ENCODE peak calls at places on chromosomes 5 and 9, in nine cellular contexts. O, E, V, R, A, P, M, Q and L are unnamed samples.

GRCh38 chr5:142192799-142193428 is 84.3 kb downstream of the NDFIP1 start:
- DNase-seq in O (no peak), E (no peak), V (no peak), R (no peak), A (no peak), P (no peak), M (no peak), Q (no peak), L (no peak)

GRCh38 chr9:87711857-87712800 is 13.8 kb upstream of the CTSL start:
- DNase-seq in O (no peak), E (no peak), V (peak; percentile 81), R (no peak), A (no peak), P (peak; percentile 97), M (no peak), Q (no peak), L (no peak)

GRCh38 chr9:111798786-111799185 is 4.0 kb upstream of the SHOC1 start:
- DNase-seq in O (no peak), E (no peak), V (peak; percentile 85), R (no peak), A (no peak), P (peak; percentile 82), M (no peak), Q (no peak), L (no peak)

GRCh38 chr9:37683531-37684371 is 33.0 kb downstream of the FRMPD1 start:
- DNase-seq in O (no peak), E (no peak), V (no peak), R (no peak), A (no peak), P (no peak), M (no peak), Q (no peak), L (no peak)

GRCh38 chr9:127122176-127123151 is at the start of gene ANGPTL2:
- DNase-seq in O (no peak), E (peak; percentile 72), V (peak; percentile 95), R (no peak), A (peak; percentile 47), P (peak; percentile 95), M (no peak), Q (peak; percentile 96), L (no peak)

GRCh38 chr9:93654351-93654961 is 78.1 kb downstream of the PHF2 start:
- DNase-seq in O (no peak), E (no peak), V (no peak), R (no peak), A (no peak), P (no peak), M (no peak), Q (peak; percentile 46), L (no peak)

GRCh38 chr5:151570512-151571269 is 20.4 kb downstream of the FAT2 start:
- DNase-seq in O (no peak), E (no peak), V (no peak), R (no peak), A (no peak), P (no peak), M (no peak), Q (no peak), L (no peak)

GRCh38 chr5:54838843-54839242 is 146.6 kb downstream of the ESM1 start:
- DNase-seq in O (no peak), E (no peak), V (no peak), R (no peak), A (no peak), P (no peak), M (no peak), Q (no peak), L (no peak)

GRCh38 chr9:135045264-135046155 is 42.0 kb upstream of the OLFM1 start:
- DNase-seq in O (no peak), E (no peak), V (no peak), R (no peak), A (no peak), P (no peak), M (no peak), Q (no peak), L (no peak)

GRCh38 chr9:31034311-31034710 is 1350.1 kb upstream of the ACO1 start:
- DNase-seq in O (no peak), E (no peak), V (no peak), R (no peak), A (peak; percentile 90), P (no peak), M (no peak), Q (no peak), L (no peak)

GRCh38 chr5:134549714-134550113 is 24.2 kb downstream of the JADE2 start:
- DNase-seq in O (no peak), E (no peak), V (peak; percentile 84), R (no peak), A (no peak), P (peak; percentile 92), M (no peak), Q (no peak), L (no peak)

GRCh38 chr9:124810513-124811355 is 33.8 kb downstream of the OLFML2A start:
- DNase-seq in O (no peak), E (no peak), V (peak; percentile 90), R (no peak), A (no peak), P (peak; percentile 85), M (no peak), Q (no peak), L (no peak)

GRCh38 chr5:155943516-155944407 is 383.2 kb upstream of the SGCD start:
- DNase-seq in O (peak; percentile 19), E (peak; percentile 39), V (peak; percentile 70), R (peak; percentile 5), A (peak; percentile 47), P (peak; percentile 81), M (no peak), Q (peak; percentile 73), L (peak; percentile 3)

GRCh38 chr9:76751011-76751410 is 13.2 kb upstream of the PCA3 start:
- DNase-seq in O (no peak), E (no peak), V (no peak), R (no peak), A (no peak), P (no peak), M (no peak), Q (no peak), L (no peak)

GRCh38 chr5:643811-644271 is 31.7 kb downstream of the CEP72 start:
- DNase-seq in O (no peak), E (no peak), V (no peak), R (no peak), A (no peak), P (no peak), M (no peak), Q (peak; percentile 38), L (no peak)

GRCh38 chr9:37201581-37201980 is 81.2 kb downstream of the ZCCHC7 start:
- DNase-seq in O (no peak), E (no peak), V (no peak), R (no peak), A (no peak), P (no peak), M (no peak), Q (no peak), L (no peak)

GRCh38 chr5:2138896-2139295 is 256.2 kb upstream of the IRX4 start:
- DNase-seq in O (no peak), E (no peak), V (no peak), R (no peak), A (no peak), P (no peak), M (no peak), Q (no peak), L (no peak)

GRCh38 chr5:3362606-3362910 is 233.1 kb upstream of the IRX1 start:
- DNase-seq in O (no peak), E (no peak), V (no peak), R (no peak), A (no peak), P (no peak), M (no peak), Q (no peak), L (no peak)

GRCh38 chr9:91138760-91139159 is 223.0 kb downstream of the AUH start:
- DNase-seq in O (no peak), E (no peak), V (peak; percentile 93), R (no peak), A (no peak), P (peak; percentile 87), M (no peak), Q (no peak), L (no peak)

GRCh38 chr5:65769539-65769938 is 47.5 kb downstream of the NLN start:
- DNase-seq in O (no peak), E (no peak), V (peak; percentile 95), R (no peak), A (peak; percentile 2), P (peak; percentile 92), M (no peak), Q (no peak), L (no peak)

GRCh38 chr9:137297966-137298365 is 4.1 kb downstream of the NRARP start:
- DNase-seq in O (no peak), E (no peak), V (no peak), R (no peak), A (no peak), P (no peak), M (no peak), Q (no peak), L (no peak)

GRCh38 chr5:158669275-158669674 is 430.4 kb downstream of the EBF1 start:
- DNase-seq in O (no peak), E (no peak), V (no peak), R (no peak), A (no peak), P (no peak), M (no peak), Q (no peak), L (no peak)

GRCh38 chr9:6910032-6910431 is 152.3 kb downstream of the KDM4C start:
- DNase-seq in O (no peak), E (no peak), V (peak; percentile 34), R (no peak), A (no peak), P (peak; percentile 51), M (no peak), Q (no peak), L (no peak)

GRCh38 chr5:102933721-102934459 is 178.8 kb downstream of the PAM start:
- DNase-seq in O (no peak), E (no peak), V (no peak), R (no peak), A (no peak), P (no peak), M (no peak), Q (no peak), L (no peak)

GRCh38 chr9:126514037-126514821 is 99.5 kb upstream of the LMX1B start:
- DNase-seq in O (peak; percentile 42), E (peak; percentile 85), V (peak; percentile 15), R (peak; percentile 60), A (peak; percentile 51), P (peak; percentile 74), M (peak; percentile 48), Q (peak; percentile 77), L (peak; percentile 63)

GRCh38 chr9:11874414-11874813 is 818.8 kb upstream of the TYRP1 start:
- DNase-seq in O (no peak), E (no peak), V (no peak), R (no peak), A (no peak), P (no peak), M (no peak), Q (no peak), L (no peak)

GRCh38 chr9:23824241-23825142 is 1.5 kb downstream of the ELAVL2 start:
- DNase-seq in O (no peak), E (peak; percentile 42), V (no peak), R (no peak), A (no peak), P (peak; percentile 28), M (no peak), Q (peak; percentile 39), L (no peak)

GRCh38 chr9:95078516-95078915 is 239.0 kb downstream of the FANCC start:
- DNase-seq in O (no peak), E (no peak), V (no peak), R (no peak), A (no peak), P (no peak), M (no peak), Q (no peak), L (no peak)

GRCh38 chr9:18658764-18659705 is 185.1 kb downstream of the ADAMTSL1 start:
- DNase-seq in O (no peak), E (no peak), V (peak; percentile 64), R (no peak), A (no peak), P (peak; percentile 79), M (no peak), Q (no peak), L (no peak)

GRCh38 chr5:33441241-33441844 is 578 bp downstream of the TARS1 start:
- DNase-seq in O (no peak), E (no peak), V (peak; percentile 73), R (peak; percentile 7), A (no peak), P (peak; percentile 56), M (no peak), Q (no peak), L (no peak)

GRCh38 chr9:76459691-76460635 is 981 bp downstream of the GCNT1 start:
- DNase-seq in O (no peak), E (peak; percentile 4), V (peak; percentile 62), R (no peak), A (peak; percentile 82), P (peak; percentile 86), M (no peak), Q (no peak), L (no peak)